ENCODE peak calls at places on chromosomes 3 and 15, in five cellular contexts. One of them, this sample, is unnamed.

GRCh38 chr3:32510075-32510724 is 7.5 kb upstream of the CMTM6 start:
- DNase-seq in hepatocyte: peak; percentile 79
- DNase-seq in GM23248: peak; percentile 80
- DNase-seq in IMR-90: peak; percentile 71
- DNase-seq in SJSA1: peak; percentile 52
- DNase-seq in this sample: peak; percentile 86

GRCh38 chr15:37221671-37222207 is 121.4 kb upstream of the MEIS2 start:
- DNase-seq in hepatocyte: no peak
- DNase-seq in GM23248: no peak
- DNase-seq in IMR-90: no peak
- DNase-seq in SJSA1: no peak
- DNase-seq in this sample: no peak

GRCh38 chr3:141019244-141019643 is 31.9 kb upstream of the SPSB4 start:
- DNase-seq in hepatocyte: no peak
- DNase-seq in GM23248: no peak
- DNase-seq in IMR-90: no peak
- DNase-seq in SJSA1: no peak
- DNase-seq in this sample: no peak

GRCh38 chr15:73564255-73564654 is 68.9 kb downstream of the NPTN start:
- DNase-seq in hepatocyte: peak; percentile 16
- DNase-seq in GM23248: peak; percentile 85
- DNase-seq in IMR-90: peak; percentile 47
- DNase-seq in SJSA1: peak; percentile 54
- DNase-seq in this sample: peak; percentile 79

GRCh38 chr3:169354774-169355501 is 308.6 kb downstream of the MECOM start:
- DNase-seq in hepatocyte: no peak
- DNase-seq in GM23248: no peak
- DNase-seq in IMR-90: no peak
- DNase-seq in SJSA1: no peak
- DNase-seq in this sample: no peak

GRCh38 chr3:23377928-23378672 is 175.0 kb downstream of the UBE2E2 start:
- DNase-seq in hepatocyte: no peak
- DNase-seq in GM23248: no peak
- DNase-seq in IMR-90: no peak
- DNase-seq in SJSA1: no peak
- DNase-seq in this sample: no peak

GRCh38 chr3:71160800-71161546 is 422.6 kb downstream of the FOXP1 start:
- DNase-seq in hepatocyte: no peak
- DNase-seq in GM23248: no peak
- DNase-seq in IMR-90: peak; percentile 92
- DNase-seq in SJSA1: no peak
- DNase-seq in this sample: peak; percentile 39

GRCh38 chr3:145678401-145678800 is 482.6 kb downstream of the PLOD2 start:
- DNase-seq in hepatocyte: peak; percentile 29
- DNase-seq in GM23248: peak; percentile 23
- DNase-seq in IMR-90: no peak
- DNase-seq in SJSA1: no peak
- DNase-seq in this sample: no peak

GRCh38 chr15:98830034-98830634 is 177.5 kb downstream of the PGPEP1L start:
- DNase-seq in hepatocyte: no peak
- DNase-seq in GM23248: no peak
- DNase-seq in IMR-90: no peak
- DNase-seq in SJSA1: no peak
- DNase-seq in this sample: no peak

GRCh38 chr3:136750209-136750921 is 1.8 kb downstream of the STAG1 start:
- DNase-seq in hepatocyte: no peak
- DNase-seq in GM23248: peak; percentile 36
- DNase-seq in IMR-90: no peak
- DNase-seq in SJSA1: no peak
- DNase-seq in this sample: peak; percentile 1

GRCh38 chr15:49688135-49688790 is 67.4 kb downstream of the DTWD1 start:
- DNase-seq in hepatocyte: no peak
- DNase-seq in GM23248: no peak
- DNase-seq in IMR-90: peak; percentile 57
- DNase-seq in SJSA1: no peak
- DNase-seq in this sample: no peak

GRCh38 chr3:179865876-179866505 is 170.7 kb downstream of the PEX5L start:
- DNase-seq in hepatocyte: no peak
- DNase-seq in GM23248: no peak
- DNase-seq in IMR-90: no peak
- DNase-seq in SJSA1: no peak
- DNase-seq in this sample: no peak

GRCh38 chr15:58182460-58183163 is 44.4 kb downstream of the AQP9 start:
- DNase-seq in hepatocyte: peak; percentile 69
- DNase-seq in GM23248: peak; percentile 75
- DNase-seq in IMR-90: peak; percentile 41
- DNase-seq in SJSA1: peak; percentile 46
- DNase-seq in this sample: peak; percentile 58

GRCh38 chr3:16174389-16174788 is at the start of gene GALNT15:
- DNase-seq in hepatocyte: peak; percentile 76
- DNase-seq in GM23248: peak; percentile 99
- DNase-seq in IMR-90: peak; percentile 98
- DNase-seq in SJSA1: peak; percentile 81
- DNase-seq in this sample: no peak

GRCh38 chr3:43246956-43247355 is 39.4 kb upstream of the SNRK start:
- DNase-seq in hepatocyte: no peak
- DNase-seq in GM23248: no peak
- DNase-seq in IMR-90: no peak
- DNase-seq in SJSA1: no peak
- DNase-seq in this sample: no peak

GRCh38 chr3:197317250-197317963 is 19.0 kb upstream of the DLG1 start:
- DNase-seq in hepatocyte: peak; percentile 72
- DNase-seq in GM23248: peak; percentile 97
- DNase-seq in IMR-90: peak; percentile 95
- DNase-seq in SJSA1: peak; percentile 57
- DNase-seq in this sample: peak; percentile 80

GRCh38 chr3:36904641-36905040 is 40.2 kb downstream of the TRANK1 start:
- DNase-seq in hepatocyte: no peak
- DNase-seq in GM23248: peak; percentile 17
- DNase-seq in IMR-90: peak; percentile 36
- DNase-seq in SJSA1: no peak
- DNase-seq in this sample: peak; percentile 46

GRCh38 chr15:29100486-29101000 is 169.1 kb downstream of the NSMCE3 start:
- DNase-seq in hepatocyte: no peak
- DNase-seq in GM23248: no peak
- DNase-seq in IMR-90: no peak
- DNase-seq in SJSA1: no peak
- DNase-seq in this sample: no peak

GRCh38 chr3:183980408-183980807 is 37.3 kb downstream of the ABCC5 start:
- DNase-seq in hepatocyte: peak; percentile 36
- DNase-seq in GM23248: no peak
- DNase-seq in IMR-90: no peak
- DNase-seq in SJSA1: no peak
- DNase-seq in this sample: no peak

GRCh38 chr15:57438166-57438565 is 61.9 kb downstream of the CGNL1 start:
- DNase-seq in hepatocyte: no peak
- DNase-seq in GM23248: no peak
- DNase-seq in IMR-90: no peak
- DNase-seq in SJSA1: no peak
- DNase-seq in this sample: no peak

GRCh38 chr15:72787521-72787920 is 4.0 kb upstream of the ADPGK start:
- DNase-seq in hepatocyte: no peak
- DNase-seq in GM23248: no peak
- DNase-seq in IMR-90: no peak
- DNase-seq in SJSA1: no peak
- DNase-seq in this sample: no peak

GRCh38 chr15:40762919-40763800 is 708 bp upstream of the GCHFR start:
- DNase-seq in hepatocyte: peak; percentile 74
- DNase-seq in GM23248: peak; percentile 56
- DNase-seq in IMR-90: peak; percentile 11
- DNase-seq in SJSA1: peak; percentile 93
- DNase-seq in this sample: peak; percentile 75

GRCh38 chr15:81161215-81161673 is 27.2 kb downstream of the CFAP161 start:
- DNase-seq in hepatocyte: no peak
- DNase-seq in GM23248: no peak
- DNase-seq in IMR-90: no peak
- DNase-seq in SJSA1: no peak
- DNase-seq in this sample: no peak

GRCh38 chr3:39541917-39542329 is 74.4 kb downstream of the MOBP start:
- DNase-seq in hepatocyte: peak; percentile 24
- DNase-seq in GM23248: peak; percentile 56
- DNase-seq in IMR-90: peak; percentile 8
- DNase-seq in SJSA1: no peak
- DNase-seq in this sample: peak; percentile 64

GRCh38 chr3:107432013-107432515 is 54.8 kb downstream of the CCDC54 start:
- DNase-seq in hepatocyte: peak; percentile 43
- DNase-seq in GM23248: peak; percentile 63
- DNase-seq in IMR-90: peak; percentile 10
- DNase-seq in SJSA1: no peak
- DNase-seq in this sample: peak; percentile 33

GRCh38 chr15:56320316-56320715 is 44.9 kb upstream of the TEX9 start:
- DNase-seq in hepatocyte: no peak
- DNase-seq in GM23248: no peak
- DNase-seq in IMR-90: no peak
- DNase-seq in SJSA1: no peak
- DNase-seq in this sample: no peak

GRCh38 chr3:84108442-84108971 is 850.3 kb upstream of the CADM2 start:
- DNase-seq in hepatocyte: no peak
- DNase-seq in GM23248: peak; percentile 55
- DNase-seq in IMR-90: peak; percentile 77
- DNase-seq in SJSA1: no peak
- DNase-seq in this sample: peak; percentile 96

DNA sequence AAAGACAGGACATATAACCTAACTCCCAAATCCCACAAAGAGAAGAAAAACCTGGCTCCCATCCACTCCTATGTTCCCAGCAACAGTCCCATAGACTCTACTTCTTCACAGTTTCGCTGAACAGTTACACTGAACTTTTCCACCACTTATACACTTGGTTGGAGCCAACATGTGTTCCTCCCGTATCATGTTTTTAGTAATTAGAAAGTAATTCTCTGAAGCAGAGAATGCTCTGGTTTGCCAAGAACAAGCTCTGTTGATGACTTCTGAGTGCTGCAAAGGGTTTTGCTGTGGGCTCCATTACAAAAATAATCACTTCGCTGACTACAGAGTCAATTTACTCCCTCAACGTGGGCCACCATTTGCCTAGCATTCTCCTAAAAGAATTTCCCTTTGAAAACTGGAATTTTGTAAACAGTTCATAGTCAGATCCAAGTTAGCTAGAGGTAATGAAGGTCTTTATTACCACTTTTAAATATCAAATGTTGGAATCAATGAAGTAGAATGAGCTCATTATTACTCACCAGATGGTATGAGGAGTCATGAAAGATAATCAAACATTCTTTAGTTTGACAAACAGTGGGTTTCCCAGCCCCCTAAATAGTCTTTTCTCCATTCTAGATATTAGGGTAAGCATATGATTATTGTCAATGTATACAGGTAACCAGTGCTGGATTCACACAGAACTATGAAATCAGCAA is 455.8 kb upstream of the THBS1 start:
- DNase-seq in hepatocyte: no peak
- DNase-seq in GM23248: peak; percentile 61
- DNase-seq in IMR-90: peak; percentile 68
- DNase-seq in SJSA1: no peak
- DNase-seq in this sample: peak; percentile 89
- H3K4me1 ChIP-seq in hepatocyte: peaks cover 28% of the 10 kb centered on the region
- H3K4me1 ChIP-seq in GM23248: peaks cover 62% of the 10 kb centered on the region
- H3K4me1 ChIP-seq in IMR-90: peaks cover 31% of the 10 kb centered on the region
- H3K4me1 ChIP-seq in SJSA1: peaks cover 58% of the 10 kb centered on the region
- H3K4me1 ChIP-seq in this sample: peaks cover 61% of the 10 kb centered on the region

GRCh38 chr15:75350601-75351331 is 3.9 kb downstream of the NEIL1 start:
- DNase-seq in hepatocyte: no peak
- DNase-seq in GM23248: no peak
- DNase-seq in IMR-90: no peak
- DNase-seq in SJSA1: no peak
- DNase-seq in this sample: no peak
- H3K27ac ChIP-seq in hepatocyte: no peak overlapping the region
- H3K27ac ChIP-seq in GM23248: no peak overlapping the region
- H3K27ac ChIP-seq in IMR-90: no peak overlapping the region
- H3K27ac ChIP-seq in SJSA1: no peak overlapping the region
- H3K27ac ChIP-seq in this sample: no peak overlapping the region

GRCh38 chr15:100728371-100729201 is 126.2 kb downstream of the ASB7 start:
- DNase-seq in hepatocyte: no peak
- DNase-seq in GM23248: no peak
- DNase-seq in IMR-90: no peak
- DNase-seq in SJSA1: no peak
- DNase-seq in this sample: no peak
- H3K4me1 ChIP-seq in hepatocyte: peaks cover 17% of the 10 kb centered on the region
- H3K4me1 ChIP-seq in GM23248: peaks cover 41% of the 10 kb centered on the region
- H3K4me1 ChIP-seq in IMR-90: peaks cover 30% of the 10 kb centered on the region
- H3K4me1 ChIP-seq in SJSA1: peaks cover 64% of the 10 kb centered on the region
- H3K4me1 ChIP-seq in this sample: peaks cover 38% of the 10 kb centered on the region

GRCh38 chr3:50356553-50356952 is 2.8 kb downstream of the TMEM115 start:
- DNase-seq in hepatocyte: peak; percentile 51
- DNase-seq in GM23248: peak; percentile 65
- DNase-seq in IMR-90: no peak
- DNase-seq in SJSA1: no peak
- DNase-seq in this sample: peak; percentile 70
- H3K27ac ChIP-seq in hepatocyte: no peak overlapping the region
- H3K27ac ChIP-seq in GM23248: no peak overlapping the region
- H3K27ac ChIP-seq in IMR-90: no peak overlapping the region
- H3K27ac ChIP-seq in SJSA1: no peak overlapping the region
- H3K27ac ChIP-seq in this sample: no peak overlapping the region

GRCh38 chr15:48553559-48553958 is 92.0 kb downstream of the FBN1 start:
- DNase-seq in hepatocyte: no peak
- DNase-seq in GM23248: peak; percentile 68
- DNase-seq in IMR-90: peak; percentile 62
- DNase-seq in SJSA1: no peak
- DNase-seq in this sample: no peak

GRCh38 chr15:48557335-48557734 is 88.2 kb downstream of the FBN1 start:
- DNase-seq in hepatocyte: no peak
- DNase-seq in GM23248: no peak
- DNase-seq in IMR-90: no peak
- DNase-seq in SJSA1: no peak
- DNase-seq in this sample: no peak

GRCh38 chr15:48555244-48555804 is 90.2 kb downstream of the FBN1 start:
- DNase-seq in hepatocyte: peak; percentile 43
- DNase-seq in GM23248: peak; percentile 97
- DNase-seq in IMR-90: peak; percentile 88
- DNase-seq in SJSA1: no peak
- DNase-seq in this sample: no peak

GRCh38 chr15:48554112-48554511 is 91.4 kb downstream of the FBN1 start:
- DNase-seq in hepatocyte: no peak
- DNase-seq in GM23248: no peak
- DNase-seq in IMR-90: no peak
- DNase-seq in SJSA1: no peak
- DNase-seq in this sample: no peak

DNA sequence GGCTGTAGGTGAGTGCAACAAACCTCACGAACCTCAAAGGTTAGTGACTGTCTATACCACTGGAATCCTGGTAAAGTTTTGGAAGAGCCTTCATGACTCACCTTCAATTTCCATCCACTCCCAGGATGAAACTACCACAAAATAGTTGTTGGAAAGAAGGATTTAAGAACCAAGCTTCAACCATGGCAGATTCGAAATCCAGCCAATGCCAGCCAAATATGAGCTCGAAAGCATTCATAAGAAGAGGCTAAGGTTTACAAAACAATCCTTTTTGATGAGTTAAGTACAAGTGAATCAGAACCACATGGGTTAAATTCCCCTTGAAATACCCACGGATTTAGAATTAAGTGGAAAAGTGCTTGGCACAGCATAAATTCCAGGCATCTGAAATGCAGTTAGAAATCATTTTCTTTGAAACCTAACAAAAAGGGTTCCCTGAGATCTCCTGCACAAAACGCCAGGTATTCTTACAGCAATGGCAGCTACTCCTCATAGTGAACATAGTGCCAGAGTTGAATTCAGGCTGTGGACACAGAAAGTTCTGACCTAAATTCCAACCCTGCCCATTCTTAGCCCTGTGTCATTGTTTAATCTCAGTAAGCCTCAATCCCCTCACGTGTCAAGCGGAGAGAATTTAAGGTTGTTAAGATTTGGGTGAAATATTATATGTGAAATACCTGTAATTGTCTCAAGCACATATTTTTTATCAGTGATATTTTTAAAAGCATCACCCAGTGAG is 89.2 kb downstream of the FBN1 start:
- DNase-seq in hepatocyte: no peak
- DNase-seq in GM23248: peak; percentile 54
- DNase-seq in IMR-90: peak; percentile 20
- DNase-seq in SJSA1: no peak
- DNase-seq in this sample: no peak
- H3K4me1 ChIP-seq in hepatocyte: peaks cover 9% of the 10 kb centered on the region
- H3K4me1 ChIP-seq in GM23248: peaks cover 92% of the 10 kb centered on the region
- H3K4me1 ChIP-seq in IMR-90: peaks cover 22% of the 10 kb centered on the region
- H3K4me1 ChIP-seq in SJSA1: peaks cover 49% of the 10 kb centered on the region
- H3K4me1 ChIP-seq in this sample: no peaks in the 10 kb centered on the region